ENCODE peak calls at places on chromosomes 3 and 15, in five cellular contexts. F is aorta, U is PC-3, G is left lung, K is DND-41. P is an unnamed sample.

GRCh38 chr3:106560451-106560966 is 691.7 kb upstream of the CBLB start:
- DNase-seq in K (no peak), F (no peak), G (no peak), U (peak; percentile 74), P (no peak)

GRCh38 chr3:128107809-128108208 is 15.8 kb downstream of the RUVBL1 start:
- DNase-seq in F (no peak), U (no peak), K (no peak), G (no peak), P (no peak)

GRCh38 chr15:64697911-64698369 is 77.4 kb downstream of the RBPMS2 start:
- DNase-seq in K (no peak), G (no peak), U (peak; percentile 20), F (peak; percentile 76), P (no peak)

GRCh38 chr3:129121016-129121791 is 400 bp downstream of the RAB43 start:
- DNase-seq in F (peak; percentile 78), U (no peak), G (no peak), K (peak; percentile 63), P (peak; percentile 71)

GRCh38 chr3:185402561-185402960 is 39.6 kb downstream of the MAP3K13 start:
- DNase-seq in K (no peak), U (no peak), G (no peak), F (no peak), P (no peak)

GRCh38 chr3:154795582-154795981 is 284.5 kb upstream of the MME start:
- DNase-seq in G (no peak), U (peak; percentile 68), K (no peak), F (no peak), P (no peak)

GRCh38 chr3:143604849-143605660 is 243.2 kb downstream of the SLC9A9 start:
- DNase-seq in K (no peak), G (no peak), F (no peak), U (no peak), P (no peak)

GRCh38 chr3:49716691-49717538 is 2.6 kb downstream of the AMIGO3 start:
- DNase-seq in F (peak; percentile 68), G (peak; percentile 29), K (no peak), U (no peak), P (no peak)

GRCh38 chr15:73985101-73985873 is 6.8 kb downstream of the STOML1 start:
- DNase-seq in K (peak; percentile 37), U (no peak), G (no peak), F (peak; percentile 63), P (no peak)

GRCh38 chr3:140421884-140422283 is 256.0 kb upstream of the TRIM42 start:
- DNase-seq in U (no peak), F (no peak), K (no peak), G (no peak), P (no peak)

GRCh38 chr3:90062631-90063200 is 955.3 kb downstream of the EPHA3 start:
- DNase-seq in U (no peak), G (no peak), K (no peak), F (no peak), P (no peak)

GRCh38 chr3:105906834-105907233 is 38.0 kb upstream of the CBLB start:
- DNase-seq in F (no peak), G (no peak), K (no peak), U (peak; percentile 61), P (no peak)

GRCh38 chr15:76393614-76394013 is 57.0 kb downstream of the ISL2 start:
- DNase-seq in U (peak; percentile 25), K (peak; percentile 27), G (no peak), F (no peak), P (no peak)

GRCh38 chr3:107710851-107711250 is 188.1 kb downstream of the BBX start:
- DNase-seq in G (peak; percentile 63), U (peak; percentile 27), F (no peak), K (no peak), P (no peak)

GRCh38 chr3:142909282-142909681 is 20.4 kb upstream of the PCOLCE2 start:
- DNase-seq in F (no peak), U (no peak), G (no peak), K (no peak), P (no peak)

GRCh38 chr15:81163961-81164800 is 30.1 kb downstream of the CFAP161 start:
- DNase-seq in U (no peak), K (peak; percentile 7), G (no peak), F (no peak), P (no peak)

GRCh38 chr3:121542924-121543323 is 2.9 kb downstream of the POLQ start:
- DNase-seq in U (no peak), K (no peak), F (no peak), G (no peak), P (no peak)

GRCh38 chr3:44995142-44995770 is 19.2 kb downstream of the EXOSC7 start:
- DNase-seq in G (no peak), U (peak; percentile 64), F (no peak), K (no peak), P (no peak)

GRCh38 chr3:52231502-52232278 is 6.2 kb upstream of the TLR9 start:
- DNase-seq in K (peak; percentile 80), G (peak; percentile 80), U (peak; percentile 77), F (peak; percentile 94), P (peak; percentile 87)

GRCh38 chr3:141454906-141455602 is 31.8 kb upstream of the RASA2 start:
- DNase-seq in G (no peak), K (peak; percentile 35), U (peak; percentile 87), F (no peak), P (peak; percentile 58)

GRCh38 chr3:183473969-183474368 is 45.5 kb upstream of the MCF2L2 start:
- DNase-seq in U (no peak), G (no peak), F (no peak), K (no peak), P (no peak)

GRCh38 chr3:196174652-196175051 is 36.5 kb downstream of the ZDHHC19 start:
- DNase-seq in K (no peak), F (peak; percentile 43), G (no peak), U (no peak), P (no peak)

GRCh38 chr15:94070341-94071275 is 160.8 kb upstream of the MCTP2 start:
- DNase-seq in F (no peak), K (peak; percentile 19), U (peak; percentile 30), G (peak; percentile 38), P (no peak)

GRCh38 chr3:54120657-54121403 is 1.5 kb upstream of the CACNA2D3 start:
- DNase-seq in K (no peak), U (no peak), G (no peak), F (no peak), P (no peak)

GRCh38 chr3:71486831-71487230 is 96.7 kb downstream of the FOXP1 start:
- DNase-seq in U (no peak), G (no peak), F (no peak), K (no peak), P (no peak)

GRCh38 chr15:40693904-40694705 is 869 bp upstream of the RAD51 start:
- DNase-seq in U (peak; percentile 6), G (no peak), F (no peak), K (peak; percentile 35), P (no peak)

GRCh38 chr3:57691411-57692133 is 1.3 kb downstream of the DENND6A start:
- DNase-seq in K (peak; percentile 21), F (no peak), U (no peak), G (no peak), P (no peak)

GRCh38 chr3:186717039-186717457 is at the start of gene KNG1:
- DNase-seq in U (no peak), F (no peak), K (no peak), G (no peak), P (no peak)

GRCh38 chr3:149247929-149248691 is 26.5 kb upstream of the CP start:
- DNase-seq in F (no peak), K (no peak), G (no peak), U (peak; percentile 72), P (no peak)

GRCh38 chr15:36449084-36449661 is 130.3 kb upstream of the CDIN1 start:
- DNase-seq in G (no peak), K (no peak), F (no peak), U (no peak), P (no peak)

GRCh38 chr15:99409097-99409473 is 156.7 kb upstream of the MEF2A start:
- DNase-seq in F (peak; percentile 78), U (peak; percentile 70), G (peak; percentile 68), K (no peak), P (no peak)

GRCh38 chr3:170100937-170101336 is 63.1 kb downstream of the GPR160 start:
- DNase-seq in U (no peak), F (no peak), K (no peak), G (no peak), P (no peak)

GRCh38 chr3:150333482-150333881 is 74.6 kb upstream of the TSC22D2 start:
- DNase-seq in K (no peak), U (no peak), F (no peak), G (no peak), P (no peak)

GRCh38 chr3:51966941-51967383 is 292 bp downstream of the PCBP4 start:
- DNase-seq in U (no peak), K (no peak), F (no peak), G (no peak), P (no peak)

GRCh38 chr15:71651750-71652186 is 158.6 kb upstream of the NR2E3 start:
- DNase-seq in G (no peak), U (peak; percentile 75), F (no peak), K (no peak), P (no peak)

DNA sequence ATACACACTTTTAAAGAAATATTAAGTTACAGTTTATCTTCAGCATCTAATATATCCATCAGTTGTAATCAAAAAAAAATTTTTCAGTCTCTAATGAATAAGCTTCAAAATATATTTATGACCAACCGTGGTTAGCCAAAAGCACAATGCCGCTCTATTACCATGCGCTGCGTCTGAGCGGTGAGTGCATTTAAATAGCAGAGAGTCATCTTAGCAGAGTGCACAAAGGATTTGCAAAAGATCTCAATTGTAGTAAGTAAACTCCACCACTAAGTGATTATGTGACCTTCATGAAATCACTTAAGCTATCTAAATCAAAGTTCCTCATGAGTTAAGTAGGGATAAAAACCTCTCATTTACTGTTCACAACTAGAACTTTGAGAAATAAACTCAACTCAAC is 4.9 kb downstream of the TP63 start:
- DNase-seq in F (no peak), U (no peak), G (no peak), K (no peak), P (no peak)
- H3K4me1 ChIP-seq in F (no peaks in the 10 kb centered on the region), U (peaks cover under 1% of the 10 kb centered on the region), G (no peaks in the 10 kb centered on the region), K (no peaks in the 10 kb centered on the region), P (no peaks in the 10 kb centered on the region)

GRCh38 chr3:10983219-10983916 is 9.2 kb upstream of the SLC6A1 start:
- DNase-seq in F (no peak), K (peak; percentile 15), G (no peak), U (peak; percentile 79), P (no peak)
- H3K27ac ChIP-seq in F (no peak overlapping the region), K (no peak overlapping the region), G (peak overlapping the region; percentile 48), U (no peak overlapping the region), P (no peak overlapping the region)

GRCh38 chr3:139037478-139037877 is 7.2 kb downstream of the PRR23C start:
- DNase-seq in U (no peak), G (no peak), K (no peak), F (no peak), P (no peak)
- H3K4me3 ChIP-seq in U (no peak overlapping the region), G (no peak overlapping the region), K (no peak overlapping the region), F (no peak overlapping the region), P (no peak overlapping the region)

GRCh38 chr15:42036991-42037390 is 16.1 kb upstream of the PLA2G4E start:
- DNase-seq in F (no peak), G (no peak), U (no peak), K (no peak), P (no peak)

GRCh38 chr15:42034628-42035177 is 13.9 kb upstream of the PLA2G4E start:
- DNase-seq in U (no peak), G (no peak), K (no peak), F (no peak), P (no peak)

GRCh38 chr15:42035362-42035761 is 14.5 kb upstream of the PLA2G4E start:
- DNase-seq in K (no peak), U (peak; percentile 27), G (no peak), F (no peak), P (no peak)

GRCh38 chr15:42037650-42038049 is 16.8 kb upstream of the PLA2G4E start:
- DNase-seq in F (no peak), G (no peak), K (no peak), U (peak; percentile 52), P (no peak)

GRCh38 chr15:42036112-42036905 is 15.5 kb upstream of the PLA2G4E start:
- DNase-seq in K (no peak), F (no peak), G (no peak), U (no peak), P (no peak)
- H3K4me1 ChIP-seq in K (peaks cover 5% of the 10 kb centered on the region), F (no peaks in the 10 kb centered on the region), G (peaks cover 15% of the 10 kb centered on the region), U (peaks cover 20% of the 10 kb centered on the region), P (no peaks in the 10 kb centered on the region)

P was measured in CD8-positive, alpha-beta memory T cell.